ENCODE peak calls at places on chromosomes 4 and X, in six cellular contexts. W is left ventricle myocardium inferior, Y is adrenal gland, M is fibroblast of lung, U is Peyer's patch, L is aorta. S is an unnamed sample. For H3K4me1, the result is how much of the 10 kb centered on the place peaks cover.

GRCh38 chr4:1405636-1406415 is 416 bp downstream of the NKX1-1 start:
- DNase-seq in L (no peak), U (peak), M (no peak), W (no peak), Y (no peak), S (no peak)

GRCh38 chrX:65196758-65197371 is 220.6 kb upstream of the ZC4H2 start:
- DNase-seq in Y (peak), M (no peak), L (no peak), W (no peak), U (peak), S (peak)

GRCh38 chr4:6065166-6065565 is 46.9 kb upstream of the C4orf50 start:
- DNase-seq in U (no peak), M (no peak), W (no peak), L (no peak), Y (no peak), S (no peak)

GRCh38 chr4:55356991-55357461 is 11.0 kb downstream of the SRD5A3 start:
- DNase-seq in M (peak), U (no peak), L (no peak), Y (no peak), W (no peak), S (peak)

GRCh38 chr4:172997851-172998250 is 170.8 kb upstream of the GALNT7 start:
- DNase-seq in U (no peak), Y (no peak), W (no peak), M (no peak), L (no peak), S (no peak)

GRCh38 chr4:8739820-8740665 is 131.6 kb downstream of the HMX1 start:
- DNase-seq in U (peak), M (no peak), L (no peak), W (no peak), Y (no peak), S (no peak)

GRCh38 chrX:74451450-74452198 is 30.3 kb downstream of the SLC16A2 start:
- DNase-seq in L (no peak), M (no peak), U (no peak), Y (peak), W (no peak), S (no peak)

GRCh38 chr4:113968473-113968872 is 11.0 kb downstream of the ARSJ start:
- DNase-seq in Y (no peak), U (no peak), W (no peak), M (peak), L (no peak), S (no peak)

GRCh38 chr4:121252224-121252806 is 88.2 kb upstream of the TNIP3 start:
- DNase-seq in W (peak), U (peak), M (peak), Y (peak), L (peak), S (peak)

GRCh38 chr4:165326831-165327210 is 648 bp upstream of the MSMO1 start:
- DNase-seq in U (peak), W (no peak), L (no peak), Y (peak), M (peak), S (peak)

DNA sequence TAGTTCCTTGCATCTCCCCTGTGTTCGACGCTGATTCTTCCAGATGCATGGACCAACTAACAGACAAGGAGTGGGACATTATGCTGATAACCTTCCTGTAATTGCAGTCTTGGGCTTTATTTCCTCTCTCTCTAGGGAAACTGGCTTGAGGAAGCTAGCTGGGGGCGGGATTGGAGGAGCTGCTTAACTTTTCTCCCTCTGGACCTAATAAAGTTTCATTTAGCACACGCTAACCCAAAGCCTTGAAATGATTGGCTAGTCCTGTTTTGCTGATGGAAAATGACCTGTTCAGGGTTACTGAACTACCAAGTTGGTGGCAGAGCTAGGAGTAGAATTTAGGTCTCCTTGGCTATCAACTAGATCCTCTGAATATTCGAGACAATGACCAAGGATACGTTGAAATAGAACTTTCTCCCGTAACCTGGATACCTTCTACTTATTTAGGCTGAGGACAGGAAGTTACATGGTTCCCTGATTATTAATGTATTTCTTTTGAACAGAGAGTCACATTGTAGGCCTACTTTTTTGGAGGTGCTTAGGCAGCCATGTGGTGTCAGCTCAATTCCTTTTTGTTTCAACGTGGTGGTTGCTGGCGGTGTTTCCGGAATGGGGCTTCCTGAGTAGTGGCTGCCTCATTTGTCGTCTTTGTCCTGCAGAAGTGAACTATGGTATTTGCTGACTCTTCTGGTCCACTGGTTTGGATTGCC is 2.0 kb downstream of the PGK1 start:
- DNase-seq in W (no peak), L (no peak), M (no peak), Y (no peak), U (peak), S (peak)
- H3K4me1 ChIP-seq in W (half or more), L (under half), M (under half), Y (under half), U (under half), S (under half)

GRCh38 chrX:1451676-1452496 is 823 bp downstream of the ASMTL start:
- DNase-seq in U (peak), W (no peak), Y (peak), L (no peak), M (no peak), S (no peak)

GRCh38 chrX:1453951-1454785 is 1.5 kb upstream of the ASMTL start:
- DNase-seq in M (peak), Y (peak), L (peak), W (peak), U (peak), S (peak)

GRCh38 chrX:1452497-1453389 is at the start of gene ASMTL:
- DNase-seq in L (peak), U (peak), M (peak), W (peak), Y (peak), S (peak)

GRCh38 chrX:1451251-1451675 is 1.4 kb downstream of the ASMTL start:
- DNase-seq in U (peak), L (no peak), Y (no peak), M (no peak), W (no peak), S (no peak)

GRCh38 chrX:1453390-1453783 is 678 bp upstream of the ASMTL start:
- DNase-seq in W (no peak), U (no peak), Y (no peak), L (peak), M (no peak), S (no peak)
- H3K4me1 ChIP-seq in W (under half), U (under half), Y (under half), L (under half), M (under half), S (under half)

GRCh38 chrX:24137192-24137591 is 12.3 kb upstream of the ZFX start:
- DNase-seq in M (no peak), U (no peak), W (no peak), Y (no peak), L (no peak), S (no peak)

GRCh38 chrX:24131476-24131875 is 18.1 kb upstream of the ZFX start:
- DNase-seq in Y (no peak), U (no peak), L (no peak), M (no peak), W (no peak), S (no peak)

GRCh38 chrX:24133280-24133679 is 16.2 kb upstream of the ZFX start:
- DNase-seq in L (no peak), Y (no peak), W (no peak), M (no peak), U (no peak), S (no peak)
- H3K4me1 ChIP-seq in L (under half), Y (under half), W (under half), M (under half), U (under half), S (under half)

GRCh38 chrX:19776753-19777152 is 110.6 kb downstream of the SH3KBP1 start:
- DNase-seq in Y (no peak), U (peak), M (no peak), L (no peak), W (no peak), S (no peak)
- H3K4me1 ChIP-seq in Y (under half), U (under half), M (under half), L (under half), W (under half), S (under half)